ENCODE peak calls at places on chromosomes 5 and 9, in eight cellular contexts. U, L, M, X, A, O, H and N are unnamed samples.

GRCh38 chr5:65163698-65164097 is 318.0 kb downstream of the ADAMTS6 start:
- DNase-seq in U (no peak), L (peak), M (no peak), X (peak), A (no peak), O (no peak), H (no peak), N (no peak)

GRCh38 chr9:24416136-24416535 is 129.6 kb downstream of the IZUMO3 start:
- DNase-seq in U (no peak), L (no peak), M (no peak), X (no peak), A (no peak), O (no peak), H (no peak), N (no peak)

GRCh38 chr5:129367883-129368282 is 92.2 kb upstream of the ADAMTS19 start:
- DNase-seq in U (no peak), L (peak), M (peak), X (no peak), A (no peak), O (no peak), H (no peak), N (no peak)

GRCh38 chr9:83220737-83221136 is 157.8 kb upstream of the RASEF start:
- DNase-seq in U (no peak), L (peak), M (peak), X (peak), A (peak), O (no peak), H (no peak), N (no peak)

GRCh38 chr5:137498301-137498735 is 808 bp downstream of the SPOCK1 start:
- DNase-seq in U (peak), L (peak), M (no peak), X (no peak), A (no peak), O (no peak), H (peak), N (no peak)

GRCh38 chr5:160516696-160517530 is 95.3 kb downstream of the PTTG1 start:
- DNase-seq in U (no peak), L (no peak), M (no peak), X (no peak), A (no peak), O (no peak), H (no peak), N (no peak)

GRCh38 chr5:17785774-17786173 is 151.5 kb downstream of the TAF11L14 start:
- DNase-seq in U (no peak), L (no peak), M (no peak), X (no peak), A (no peak), O (no peak), H (no peak), N (no peak)

GRCh38 chr9:122923947-122924346 is 7.4 kb downstream of the ZBTB26 start:
- DNase-seq in U (no peak), L (no peak), M (no peak), X (no peak), A (no peak), O (no peak), H (no peak), N (no peak)

GRCh38 chr5:115599502-115599901 is 2.8 kb downstream of the TICAM2 start:
- DNase-seq in U (no peak), L (peak), M (peak), X (peak), A (no peak), O (no peak), H (no peak), N (no peak)

GRCh38 chr5:23028445-23028844 is 175.3 kb upstream of the CDH12 start:
- DNase-seq in U (no peak), L (no peak), M (no peak), X (no peak), A (no peak), O (no peak), H (no peak), N (no peak)

GRCh38 chr9:93958121-93958874 is 3.1 kb upstream of the BARX1 start:
- DNase-seq in U (no peak), L (no peak), M (no peak), X (no peak), A (no peak), O (no peak), H (no peak), N (no peak)

GRCh38 chr9:123176230-123176629 is 92.2 kb downstream of the STRBP start:
- DNase-seq in U (no peak), L (peak), M (peak), X (no peak), A (no peak), O (no peak), H (no peak), N (no peak)

GRCh38 chr9:12956261-12956660 is 181.4 kb downstream of the LURAP1L start:
- DNase-seq in U (no peak), L (peak), M (no peak), X (peak), A (no peak), O (no peak), H (no peak), N (no peak)

GRCh38 chr5:172600571-172600970 is 40.5 kb upstream of the NEURL1B start:
- DNase-seq in U (no peak), L (no peak), M (no peak), X (no peak), A (no peak), O (no peak), H (no peak), N (no peak)

GRCh38 chr5:115179068-115179958 is 9.6 kb upstream of the TRIM36 start:
- DNase-seq in U (no peak), L (peak), M (no peak), X (no peak), A (no peak), O (no peak), H (no peak), N (no peak)

GRCh38 chr9:110351009-110351467 is 13.4 kb upstream of the TXNDC8 start:
- DNase-seq in U (no peak), L (peak), M (peak), X (peak), A (no peak), O (no peak), H (peak), N (no peak)

GRCh38 chr9:17611921-17612320 is 33.1 kb downstream of the SH3GL2 start:
- DNase-seq in U (no peak), L (no peak), M (no peak), X (no peak), A (no peak), O (no peak), H (no peak), N (no peak)

GRCh38 chr9:37745970-37746369 is 7.6 kb upstream of the TRMT10B start:
- DNase-seq in U (no peak), L (no peak), M (no peak), X (no peak), A (no peak), O (no peak), H (no peak), N (no peak)

GRCh38 chr5:40587284-40587882 is 92.3 kb upstream of the PTGER4 start:
- DNase-seq in U (no peak), L (no peak), M (no peak), X (no peak), A (no peak), O (no peak), H (no peak), N (no peak)

GRCh38 chr5:56522169-56522568 is 289.0 kb upstream of the ANKRD55 start:
- DNase-seq in U (no peak), L (no peak), M (no peak), X (no peak), A (no peak), O (no peak), H (no peak), N (no peak)
- H3K4me3 ChIP-seq in U (no peak), L (no peak), M (no peak), X (no peak), A (no peak), O (no peak), H (no peak), N (no peak)

GRCh38 chr5:67246546-67246945 is 49.9 kb upstream of the CD180 start:
- DNase-seq in U (no peak), L (peak), M (no peak), X (no peak), A (no peak), O (no peak), H (no peak), N (no peak)

GRCh38 chr5:67249590-67249895 is 52.9 kb upstream of the CD180 start:
- DNase-seq in U (no peak), L (no peak), M (no peak), X (no peak), A (no peak), O (no peak), H (no peak), N (no peak)

GRCh38 chr5:67245259-67245846 is 48.8 kb upstream of the CD180 start:
- DNase-seq in U (no peak), L (no peak), M (no peak), X (no peak), A (no peak), O (no peak), H (no peak), N (no peak)

GRCh38 chr5:67246108-67246507 is 49.5 kb upstream of the CD180 start:
- DNase-seq in U (no peak), L (peak), M (peak), X (peak), A (no peak), O (peak), H (peak), N (peak)

DNA sequence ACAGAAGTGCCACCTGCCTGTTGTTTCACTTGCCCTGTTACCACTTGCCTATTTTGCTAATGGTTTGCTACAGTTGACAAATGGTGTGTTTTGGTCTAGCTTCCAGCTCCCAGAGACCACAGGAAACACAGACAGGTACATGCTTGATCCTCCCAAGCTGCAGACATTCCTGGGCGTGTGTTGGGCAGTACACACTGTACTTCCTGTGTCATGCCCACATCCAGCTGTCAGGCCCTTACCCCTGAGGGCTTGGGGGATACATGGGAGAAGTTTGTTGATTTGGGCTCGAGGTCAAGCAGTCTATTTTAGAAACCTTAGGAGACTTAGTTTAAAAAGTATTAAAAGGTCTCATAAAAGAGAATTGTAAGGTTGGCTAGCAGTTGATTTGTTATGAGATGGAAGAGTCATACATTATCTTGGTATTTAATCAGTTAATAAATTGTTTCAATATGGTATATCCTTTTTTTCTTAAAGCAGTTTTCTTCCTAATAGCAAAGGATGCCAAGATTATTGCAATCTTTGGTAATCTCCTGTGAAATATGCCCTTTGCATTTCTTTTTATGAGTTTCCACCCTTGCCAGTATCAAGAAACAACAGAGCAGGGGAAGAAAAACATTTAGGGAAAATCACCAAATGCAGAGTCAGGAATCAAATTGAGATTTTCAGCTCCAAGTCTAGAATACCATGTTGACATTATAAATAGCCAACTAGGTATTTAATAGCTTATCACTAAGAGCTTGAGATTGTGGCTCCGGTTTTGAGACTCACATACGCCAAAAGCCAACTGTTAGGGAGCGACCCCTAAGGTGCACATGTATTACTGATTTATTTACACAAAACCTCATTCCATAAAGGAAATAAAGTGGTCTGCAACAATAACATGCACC is 52.3 kb upstream of the CD180 start:
- DNase-seq in U (no peak), L (peak), M (peak), X (no peak), A (no peak), O (no peak), H (no peak), N (no peak)
- TF ChIP-seq CTCF in U (no peak), L (no peak), M (no peak), X (no peak), A (no peak), O (no peak), H (no peak), N (no peak)

GRCh38 chr5:67880358-67880810 is 335.2 kb upstream of the PIK3R1 start:
- DNase-seq in U (no peak), L (no peak), M (no peak), X (no peak), A (peak), O (no peak), H (no peak), N (no peak)

GRCh38 chr5:67873935-67874334 is 341.6 kb upstream of the PIK3R1 start:
- DNase-seq in U (no peak), L (no peak), M (no peak), X (no peak), A (no peak), O (no peak), H (no peak), N (no peak)

GRCh38 chr5:67878911-67879310 is 336.6 kb upstream of the PIK3R1 start:
- DNase-seq in U (no peak), L (peak), M (peak), X (no peak), A (no peak), O (no peak), H (no peak), N (no peak)

GRCh38 chr5:67879619-67880357 is 335.8 kb upstream of the PIK3R1 start:
- DNase-seq in U (no peak), L (peak), M (peak), X (peak), A (no peak), O (no peak), H (no peak), N (no peak)

GRCh38 chr5:67875637-67876036 is 339.9 kb upstream of the PIK3R1 start:
- DNase-seq in U (no peak), L (peak), M (no peak), X (no peak), A (no peak), O (no peak), H (no peak), N (no peak)
- H3K4me3 ChIP-seq in U (no peak), L (no peak), M (no peak), X (no peak), A (no peak), O (no peak), H (no peak), N (no peak)

DNA sequence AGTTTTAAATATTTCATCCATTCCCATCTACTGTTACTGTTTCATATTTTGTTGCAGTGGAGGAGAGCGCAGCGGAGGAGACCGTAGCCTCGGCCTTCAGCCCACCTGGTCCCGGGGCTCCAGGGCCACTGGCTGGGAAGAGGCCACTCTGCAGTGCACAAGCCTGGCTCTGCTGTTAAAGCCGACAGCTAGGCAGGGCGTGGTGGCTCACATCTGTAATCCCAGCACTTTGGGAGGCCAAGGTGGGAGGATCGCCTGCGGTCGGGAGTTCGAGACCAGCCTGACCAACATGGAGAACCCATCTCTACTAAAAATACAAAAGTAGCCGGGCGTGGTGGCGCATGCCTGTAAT is 19.5 kb downstream of the LPCAT1 start:
- DNase-seq in U (no peak), L (no peak), M (no peak), X (no peak), A (no peak), O (no peak), H (no peak), N (no peak)
- TF ChIP-seq CTCF in U (no peak), L (no peak), M (no peak), X (no peak), A (no peak), O (no peak), H (no peak), N (no peak)

GRCh38 chr5:148827723-148828122 is 1.3 kb downstream of the ADRB2 start:
- DNase-seq in U (no peak), L (peak), M (no peak), X (no peak), A (no peak), O (no peak), H (no peak), N (no peak)
- H3K4me3 ChIP-seq in U (no peak), L (no peak), M (peak), X (no peak), A (peak), O (peak), H (no peak), N (no peak)